ENCODE peak calls at places on chromosomes 7 and 10, in ten cellular contexts. V is astrocyte of the spinal cord; Q is GM12878; E is M059J; T is neuronal stem cell; M is AG20443; A is stimulated activated CD8-positive, alpha-beta memory T cell treated with anti-CD3 and anti-CD28 coated beads, Interleukin-15, amount 100 ng/mL, for 1 hour; P is Caki2; X is right lobe of liver; S is ovary. J is an unnamed sample.

GRCh38 chr10:6953131-6953834 is 373.2 kb upstream of the PRKCQ start:
- DNase-seq in X (no peak), S (no peak), E (peak; percentile 51), A (no peak), T (no peak), M (no peak), V (peak; percentile 43), P (no peak), Q (no peak), J (no peak)

GRCh38 chr7:4151926-4152549 is 530.1 kb upstream of the FOXK1 start:
- DNase-seq in P (no peak), Q (no peak), V (no peak), M (no peak), X (no peak), E (no peak), S (no peak), A (no peak), T (no peak), J (no peak)

GRCh38 chr10:95260397-95260881 is 30.4 kb downstream of the PDLIM1 start:
- DNase-seq in E (peak; percentile 96), S (no peak), A (no peak), T (no peak), V (peak; percentile 90), P (peak; percentile 75), Q (no peak), X (peak; percentile 39), M (peak; percentile 88), J (peak; percentile 86)

GRCh38 chr10:101649530-101650085 is 45.4 kb downstream of the FBXW4 start:
- DNase-seq in T (no peak), A (no peak), Q (no peak), M (no peak), P (no peak), S (no peak), X (no peak), V (no peak), E (no peak), J (no peak)

GRCh38 chr7:156109988-156110387 is 297.7 kb upstream of the SHH start:
- DNase-seq in X (no peak), A (no peak), Q (no peak), S (no peak), T (no peak), E (no peak), M (no peak), P (no peak), V (no peak), J (no peak)

GRCh38 chr7:92343719-92344118 is 97.9 kb downstream of the ANKIB1 start:
- DNase-seq in V (no peak), X (no peak), A (no peak), P (no peak), T (no peak), M (no peak), E (no peak), S (no peak), Q (no peak), J (no peak)

GRCh38 chr10:110498982-110499795 is 1.5 kb downstream of the DUSP5 start:
- DNase-seq in Q (peak; percentile 72), A (no peak), T (no peak), X (no peak), V (peak; percentile 76), S (no peak), P (peak; percentile 64), E (peak; percentile 85), M (peak; percentile 16), J (no peak)

GRCh38 chr7:107934991-107935770 is 44.2 kb downstream of the DLD start:
- DNase-seq in P (no peak), Q (no peak), X (no peak), M (peak; percentile 37), T (no peak), E (peak; percentile 81), V (peak; percentile 84), S (no peak), A (no peak), J (no peak)

GRCh38 chr10:110141185-110141584 is 66.2 kb upstream of the MXI1 start:
- DNase-seq in M (no peak), V (peak; percentile 14), X (no peak), E (peak; percentile 16), T (no peak), A (no peak), S (no peak), Q (no peak), P (no peak), J (no peak)

GRCh38 chr10:43255644-43256431 is 11.0 kb downstream of the RASGEF1A start:
- DNase-seq in X (peak; percentile 17), E (peak; percentile 15), Q (no peak), P (no peak), A (no peak), T (no peak), S (no peak), V (no peak), M (peak; percentile 68), J (no peak)

GRCh38 chr7:76394962-76395361 is 14.5 kb downstream of the SSC4D start:
- DNase-seq in E (no peak), P (no peak), V (no peak), M (no peak), T (no peak), A (no peak), X (no peak), Q (no peak), S (no peak), J (no peak)

GRCh38 chr7:102989161-102989560 is 76.4 kb downstream of the LRRC17 start:
- DNase-seq in V (no peak), T (no peak), S (no peak), X (no peak), M (no peak), E (no peak), A (no peak), P (no peak), Q (no peak), J (no peak)

GRCh38 chr10:87691515-87692070 is 31.9 kb downstream of the PAPSS2 start:
- DNase-seq in M (no peak), E (no peak), T (no peak), A (no peak), Q (no peak), V (no peak), X (no peak), S (no peak), P (no peak), J (no peak)

GRCh38 chr7:139108256-139109187 is 998 bp downstream of the ZC3HAV1 start:
- DNase-seq in T (peak; percentile 15), E (peak; percentile 43), S (peak; percentile 44), V (peak; percentile 28), X (peak; percentile 67), A (no peak), Q (no peak), M (peak; percentile 43), P (peak; percentile 59), J (no peak)

GRCh38 chr7:70614237-70614984 is 517.5 kb upstream of the GALNT17 start:
- DNase-seq in E (peak; percentile 80), M (peak; percentile 84), S (peak; percentile 66), A (no peak), X (peak; percentile 82), T (no peak), V (peak; percentile 83), P (no peak), Q (no peak), J (no peak)